ENCODE peak calls at places on chromosomes 13 and 19, in seven cellular contexts. K is fibroblast of the aortic adventitia, H is kidney epithelial cell, U is Panc1, I is upper lobe of right lung, J is GM13977, N is cardiac fibroblast. S is an unnamed sample.

GRCh38 chr19:35261356-35262100 is 7.2 kb upstream of the USF2 start:
- DNase-seq in U (no peak), N (no peak), J (no peak), I (peak; percentile 58), H (no peak), K (no peak), S (peak; percentile 51)

GRCh38 chr13:40777166-40777956 is 6.4 kb upstream of the MRPS31 start:
- DNase-seq in I (no peak), U (peak; percentile 46), K (peak; percentile 68), H (no peak), J (peak; percentile 59), N (peak; percentile 70), S (peak; percentile 46)

GRCh38 chr13:111920306-111920931 is 146.5 kb upstream of the SOX1 start:
- DNase-seq in I (peak; percentile 55), U (no peak), H (no peak), N (no peak), J (no peak), K (no peak), S (no peak)

GRCh38 chr19:8654591-8655339 is 24.3 kb downstream of the NFILZ start:
- DNase-seq in N (peak; percentile 50), U (peak; percentile 33), K (peak; percentile 45), I (peak; percentile 80), H (no peak), J (peak; percentile 80), S (peak; percentile 88)

GRCh38 chr19:33659835-33660234 is 38.1 kb downstream of the CHST8 start:
- DNase-seq in N (no peak), H (no peak), U (no peak), J (no peak), I (no peak), K (no peak), S (peak; percentile 73)

GRCh38 chr19:35775046-35775297 is 392 bp upstream of the ARHGAP33 start:
- DNase-seq in K (no peak), H (no peak), U (no peak), I (peak; percentile 60), N (no peak), J (no peak), S (no peak)

GRCh38 chr19:30882411-30883005 is 466.7 kb downstream of the TSHZ3 start:
- DNase-seq in K (no peak), N (no peak), H (no peak), J (no peak), I (no peak), U (no peak), S (no peak)

GRCh38 chr13:22077205-22077683 is 406.4 kb downstream of the FGF9 start:
- DNase-seq in H (no peak), N (no peak), U (no peak), J (no peak), K (no peak), I (no peak), S (no peak)

GRCh38 chr19:19176950-19177349 is 6.9 kb upstream of the MEF2B start:
- DNase-seq in U (no peak), I (no peak), N (no peak), J (no peak), H (no peak), K (no peak), S (no peak)

GRCh38 chr13:24651718-24652345 is 28.4 kb upstream of the ATP12A start:
- DNase-seq in I (no peak), H (no peak), J (no peak), U (no peak), K (no peak), N (no peak), S (peak; percentile 71)

GRCh38 chr13:110474713-110475112 is 86.8 kb downstream of the RAB20 start:
- DNase-seq in H (no peak), K (no peak), J (no peak), N (no peak), I (no peak), U (no peak), S (no peak)

GRCh38 chr13:112061367-112062046 is 5.4 kb upstream of the SOX1 start:
- DNase-seq in I (no peak), J (peak; percentile 32), U (no peak), N (no peak), H (no peak), K (no peak), S (no peak)

GRCh38 chr13:25375727-25376358 is 4.1 kb downstream of the ATP8A2 start:
- DNase-seq in U (peak; percentile 25), K (peak; percentile 58), H (no peak), I (no peak), J (peak; percentile 71), N (peak; percentile 63), S (no peak)

GRCh38 chr19:34967551-34967950 is 3.5 kb upstream of the ZNF792 start:
- DNase-seq in H (no peak), U (no peak), N (no peak), K (no peak), J (no peak), I (no peak), S (no peak)

GRCh38 chr13:103188688-103189326 is 122.6 kb upstream of the SLC10A2 start:
- DNase-seq in N (peak; percentile 55), U (no peak), J (no peak), I (no peak), K (peak; percentile 46), H (no peak), S (no peak)

GRCh38 chr13:21121616-21122015 is 54.7 kb downstream of the SKA3 start:
- DNase-seq in N (no peak), H (no peak), U (no peak), K (no peak), J (no peak), I (no peak), S (no peak)

GRCh38 chr19:55365245-55365644 is 2.2 kb upstream of the GARIN5B start:
- DNase-seq in H (no peak), I (no peak), N (no peak), U (no peak), K (no peak), J (no peak), S (no peak)

GRCh38 chr13:90806905-90807304 is 540.6 kb upstream of the MIR17HG start:
- DNase-seq in H (no peak), U (no peak), J (no peak), K (no peak), N (no peak), I (no peak), S (no peak)

GRCh38 chr19:44776402-44777096 is 1.1 kb upstream of the CBLC start:
- DNase-seq in I (peak; percentile 80), H (no peak), J (no peak), N (no peak), K (no peak), U (no peak), S (no peak)

GRCh38 chr13:46964789-46965527 is 68.1 kb upstream of the HTR2A start:
- DNase-seq in K (peak; percentile 66), H (no peak), J (no peak), N (peak; percentile 39), I (no peak), U (no peak), S (no peak)

GRCh38 chr13:19072543-19072942 is 109.1 kb downstream of the TUBA3C start:
- DNase-seq in U (no peak), J (no peak), H (no peak), I (no peak), K (no peak), N (no peak), S (peak; percentile 74)

GRCh38 chr19:497861-498590 is 1.7 kb downstream of the MADCAM1 start:
- DNase-seq in N (no peak), H (no peak), U (no peak), I (no peak), J (no peak), K (no peak), S (no peak)
- TF ChIP-seq CTCF in N (no peak), H (no peak), U (no peak), I (no peak), J (no peak), K (no peak), S (no peak)

DNA sequence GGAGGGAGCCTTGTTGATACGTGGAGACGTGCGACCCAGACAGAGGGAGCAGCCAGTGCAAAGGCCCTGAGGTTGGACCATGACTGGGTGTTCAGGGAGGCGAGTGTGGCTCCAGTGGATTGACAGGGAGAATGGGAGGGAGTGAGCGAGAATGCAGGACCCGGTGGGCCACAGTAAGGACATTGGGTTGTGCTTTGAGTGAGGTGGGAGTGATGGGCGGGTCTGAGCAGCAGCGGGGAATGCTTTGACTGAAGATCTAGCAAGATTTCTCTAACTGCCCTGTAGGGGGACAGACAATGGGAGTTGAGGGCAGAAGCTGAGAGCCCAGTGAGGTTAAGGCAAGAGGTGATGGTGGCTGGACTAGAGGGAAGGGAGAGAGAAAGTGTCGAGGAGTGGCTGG is 7.7 kb upstream of the NANOS2 start:
- DNase-seq in H (no peak), I (no peak), K (no peak), J (no peak), N (no peak), U (no peak), S (no peak)
- TF ChIP-seq CTCF in H (peak; percentile 28), I (no peak), K (peak; percentile 25), J (no peak), N (peak; percentile 28), U (no peak), S (no peak)

GRCh38 chr19:1058112-1058511 is 8.9 kb upstream of the ARHGAP45 start:
- DNase-seq in I (no peak), J (no peak), U (no peak), N (no peak), K (no peak), H (no peak), S (no peak)

GRCh38 chr19:1055886-1056620 is 10.9 kb upstream of the ARHGAP45 start:
- DNase-seq in J (no peak), H (no peak), U (no peak), I (no peak), N (no peak), K (no peak), S (no peak)

GRCh38 chr19:1055028-1055425 is 11.9 kb upstream of the ARHGAP45 start:
- DNase-seq in I (no peak), H (no peak), U (no peak), N (no peak), J (no peak), K (no peak), S (no peak)

GRCh38 chr19:1054102-1055027 is 12.6 kb upstream of the ARHGAP45 start:
- DNase-seq in K (no peak), I (no peak), H (no peak), J (no peak), U (no peak), N (no peak), S (no peak)

DNA sequence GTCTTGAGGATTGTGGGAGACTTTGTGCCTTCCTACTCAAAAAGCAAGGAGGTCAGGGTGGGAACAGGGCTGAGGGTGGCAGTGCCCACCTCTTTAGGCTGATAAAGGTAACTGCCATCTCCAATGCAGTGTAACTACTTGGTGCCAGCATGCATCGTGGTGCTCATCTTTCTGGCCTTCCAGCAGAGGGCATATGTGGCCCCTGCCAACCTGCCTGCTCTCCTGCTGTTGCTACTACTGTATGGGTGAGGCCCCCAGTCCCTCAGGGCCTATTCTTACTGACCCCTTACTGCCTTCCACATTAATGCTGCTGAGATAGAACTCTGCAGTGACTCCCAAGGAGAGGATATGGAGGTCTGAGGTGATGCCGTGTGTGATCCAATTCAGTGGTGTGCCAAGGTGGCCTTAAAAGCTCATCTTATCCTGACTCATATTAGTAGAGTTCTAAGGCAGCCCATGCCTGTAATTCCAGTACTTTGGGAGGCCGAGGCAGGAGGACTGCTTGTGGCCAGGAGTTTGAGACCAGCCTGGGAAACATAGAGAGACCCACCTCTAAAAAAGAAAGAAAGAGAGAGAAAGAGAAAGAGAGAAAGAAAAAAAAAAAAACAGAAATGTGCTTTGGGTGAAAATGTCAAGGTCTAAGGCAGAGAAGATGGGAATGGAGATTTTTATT is 9.6 kb upstream of the ARHGAP45 start:
- DNase-seq in H (no peak), U (no peak), K (peak; percentile 69), J (no peak), N (peak; percentile 73), I (no peak), S (no peak)
- TF ChIP-seq CTCF in H (no peak), U (peak; percentile 20), K (no peak), J (peak; percentile 42), N (no peak), I (peak; percentile 35), S (peak; percentile 57)

GRCh38 chr13:107231941-107232340 is 664.0 kb upstream of the ARGLU1 start:
- DNase-seq in H (no peak), K (no peak), J (no peak), I (no peak), U (no peak), N (no peak), S (no peak)
- TF ChIP-seq CTCF in H (no peak), K (no peak), J (no peak), I (no peak), U (no peak), N (no peak), S (no peak)